ENCODE peak calls at places on chromosomes 2 and 18, in five cellular contexts. I is IMR-90; L is body of pancreas; X is spleen; B is CD8-positive, alpha-beta T cell. J is an unnamed sample.

GRCh38 chr2:38600242-38600891 is 2.4 kb downstream of the HNRNPLL start:
- DNase-seq in B (no peak), L (no peak), I (no peak), X (no peak), J (no peak)

GRCh38 chr2:220335591-220335915 is 708.1 kb downstream of the SLC4A3 start:
- DNase-seq in B (no peak), X (no peak), L (no peak), I (no peak), J (no peak)

GRCh38 chr2:175743020-175743419 is 259.0 kb downstream of the LNPK start:
- DNase-seq in L (no peak), X (no peak), I (no peak), B (no peak), J (no peak)

GRCh38 chr2:135245055-135245454 is 193.0 kb downstream of the RAB3GAP1 start:
- DNase-seq in X (no peak), L (no peak), I (peak; percentile 73), B (no peak), J (no peak)

GRCh38 chr2:229802785-229803184 is 88.4 kb upstream of the DNER start:
- DNase-seq in I (no peak), L (no peak), X (no peak), B (no peak), J (no peak)

GRCh38 chr18:69161383-69162028 is 239.2 kb upstream of the DOK6 start:
- DNase-seq in L (no peak), X (no peak), B (no peak), I (peak; percentile 63), J (no peak)

GRCh38 chr2:199543606-199544172 is 86.0 kb upstream of the SATB2 start:
- DNase-seq in L (no peak), B (no peak), I (no peak), X (no peak), J (no peak)

GRCh38 chr2:60152226-60152833 is 401.1 kb downstream of the BCL11A start:
- DNase-seq in I (peak; percentile 12), B (no peak), L (no peak), X (no peak), J (no peak)

GRCh38 chr2:237279012-237279768 is 134.8 kb downstream of the COL6A3 start:
- DNase-seq in I (peak; percentile 80), X (no peak), B (no peak), L (no peak), J (no peak)

GRCh38 chr2:21317131-21317530 is 193.4 kb downstream of the TDRD15 start:
- DNase-seq in B (no peak), I (peak; percentile 8), X (no peak), L (peak; percentile 60), J (peak; percentile 27)

GRCh38 chr2:30511122-30512083 is 64.4 kb downstream of the LCLAT1 start:
- DNase-seq in X (no peak), I (peak; percentile 60), B (no peak), L (no peak), J (peak; percentile 39)

GRCh38 chr2:242031481-242032019 is 162.0 kb downstream of the RTP5 start:
- DNase-seq in I (peak; percentile 95), X (peak; percentile 76), B (peak; percentile 59), L (no peak), J (no peak)

GRCh38 chr2:30361751-30362394 is 85.2 kb upstream of the LCLAT1 start:
- DNase-seq in L (no peak), X (no peak), B (no peak), I (no peak), J (no peak)

GRCh38 chr2:215527738-215528137 is 91.9 kb upstream of the FN1 start:
- DNase-seq in X (no peak), B (no peak), I (peak; percentile 87), L (no peak), J (no peak)

GRCh38 chr2:190888449-190888848 is 7.8 kb downstream of the GLS start:
- DNase-seq in X (no peak), I (no peak), B (no peak), L (no peak), J (no peak)

GRCh38 chr2:224357098-224357901 is 44.6 kb downstream of the FAM124B start:
- DNase-seq in X (no peak), I (peak; percentile 60), L (peak; percentile 62), B (peak; percentile 22), J (no peak)

GRCh38 chr2:61658841-61659780 is 121.0 kb upstream of the XPO1 start:
- DNase-seq in B (no peak), X (no peak), I (peak; percentile 61), L (no peak), J (no peak)

GRCh38 chr2:42074661-42075060 is 26.8 kb downstream of the PKDCC start:
- DNase-seq in I (no peak), X (no peak), L (no peak), B (no peak), J (no peak)

GRCh38 chr18:44709297-44710117 is 28.8 kb downstream of the SETBP1 start:
- DNase-seq in I (no peak), L (no peak), B (no peak), X (no peak), J (no peak)

GRCh38 chr2:59575191-59575590 is 978.3 kb downstream of the BCL11A start:
- DNase-seq in L (no peak), B (no peak), I (no peak), X (no peak), J (no peak)

GRCh38 chr2:99878951-99879350 is 263.4 kb downstream of the AFF3 start:
- DNase-seq in I (peak; percentile 98), B (no peak), L (no peak), X (no peak), J (no peak)

GRCh38 chr2:222895143-222895542 is 34.3 kb downstream of the ACSL3 start:
- DNase-seq in I (no peak), L (no peak), B (no peak), X (no peak), J (no peak)

GRCh38 chr2:222893716-222894115 is 32.9 kb downstream of the ACSL3 start:
- DNase-seq in B (no peak), X (no peak), L (no peak), I (no peak), J (no peak)

GRCh38 chr2:222892321-222892720 is 31.5 kb downstream of the ACSL3 start:
- DNase-seq in I (peak; percentile 64), B (no peak), X (no peak), L (no peak), J (no peak)

GRCh38 chr2:222888716-222889115 is 27.9 kb downstream of the ACSL3 start:
- DNase-seq in I (no peak), B (no peak), X (no peak), L (no peak), J (no peak)

DNA sequence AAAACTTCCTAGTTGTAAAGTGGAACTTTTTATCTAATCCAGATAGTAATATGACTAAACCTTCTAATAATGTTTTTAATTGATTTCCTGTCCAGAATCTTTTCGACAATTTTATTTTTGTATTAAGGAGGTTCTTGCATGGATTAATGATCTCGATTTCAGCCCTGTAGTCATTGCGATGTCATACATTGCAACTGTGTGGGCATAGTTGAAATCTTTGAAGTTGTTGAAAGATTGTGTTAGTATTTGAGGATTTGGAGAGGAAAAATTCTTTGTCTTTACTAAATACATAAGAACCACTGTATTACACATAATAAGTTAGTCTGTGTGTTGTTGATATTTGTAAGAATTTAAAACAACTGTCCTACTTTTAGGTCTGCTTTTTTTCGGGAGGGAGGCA is 31.1 kb downstream of the ACSL3 start:
- DNase-seq in L (no peak), I (peak; percentile 58), X (no peak), B (no peak), J (no peak)
- H3K4me3 ChIP-seq in L (no peak overlapping the region), I (no peak overlapping the region), X (no peak overlapping the region), B (no peak overlapping the region), J (peak overlapping the region; percentile 7)

DNA sequence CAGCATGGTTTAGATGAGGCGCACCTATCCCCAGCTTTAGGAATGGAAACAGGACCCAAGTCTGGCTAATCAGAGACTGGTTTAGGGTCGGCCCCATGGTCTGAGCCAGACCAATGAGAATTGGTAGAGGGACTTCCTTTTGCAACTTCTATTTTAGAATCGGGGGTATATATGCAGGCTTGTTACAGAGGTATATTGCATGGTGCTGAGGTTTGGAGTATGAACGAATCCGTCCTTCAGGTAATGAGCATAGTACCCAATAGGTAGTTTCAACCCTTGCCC is 1.5 kb upstream of the BOLA3 start:
- DNase-seq in X (no peak), L (no peak), I (no peak), B (no peak), J (no peak)
- H3K4me3 ChIP-seq in X (no peak overlapping the region), L (no peak overlapping the region), I (no peak overlapping the region), B (no peak overlapping the region), J (no peak overlapping the region)

GRCh38 chr2:55010915-55011314 is 39.3 kb downstream of the RTN4 start:
- DNase-seq in I (peak; percentile 32), L (peak; percentile 29), B (no peak), X (no peak), J (no peak)
- H3K4me3 ChIP-seq in I (no peak overlapping the region), L (no peak overlapping the region), B (no peak overlapping the region), X (no peak overlapping the region), J (no peak overlapping the region)

DNA sequence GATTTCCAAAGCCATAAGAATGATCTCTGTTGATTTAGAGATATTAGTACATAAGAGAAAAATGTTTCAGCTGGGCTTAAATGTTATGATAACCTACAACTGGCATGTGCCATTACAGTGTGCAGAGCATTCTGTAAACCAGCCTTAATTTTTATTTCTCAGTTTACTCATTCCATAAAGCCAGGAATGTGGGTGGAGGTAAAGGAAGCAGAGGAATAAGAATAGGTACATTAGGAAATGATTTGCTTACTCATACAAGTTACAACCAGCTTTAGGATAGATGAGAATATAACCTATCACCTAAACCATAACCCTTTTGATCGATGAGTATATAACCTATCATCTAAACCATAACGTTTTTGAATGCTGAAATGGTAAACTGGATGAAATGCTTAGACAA is 1394.7 kb upstream of the ACVR2A start:
- DNase-seq in B (no peak), X (no peak), L (no peak), I (no peak), J (no peak)
- H3K4me3 ChIP-seq in B (no peak overlapping the region), X (no peak overlapping the region), L (no peak overlapping the region), I (no peak overlapping the region), J (no peak overlapping the region)

J was measured in left ventricle myocardium inferior.